ENCODE peak calls at places on chromosomes 16 and 17, in ten cellular contexts. N is endothelial cell of umbilical vein, U is uterus, R is H54, C is sigmoid colon, P is gastrocnemius medialis, K is A549, O is erythroblast, B is stomach, S is tibial nerve. L is an unnamed sample.

GRCh38 chr17:69415431-69415830 is 934 bp downstream of the MAP2K6 start:
- DNase-seq in N (no peak), U (no peak), R (no peak), C (no peak), P (no peak), K (no peak), O (no peak), B (no peak), S (no peak), L (no peak)

GRCh38 chr17:13874817-13875216 is 194.5 kb upstream of the COX10 start:
- DNase-seq in N (no peak), U (no peak), R (no peak), C (no peak), P (no peak), K (no peak), O (no peak), B (no peak), S (no peak), L (no peak)

GRCh38 chr17:32877164-32877764 is 340 bp upstream of the MYO1D start:
- DNase-seq in N (peak), U (peak), R (peak), C (peak), P (peak), K (peak), O (peak), B (peak), S (peak), L (peak)

GRCh38 chr17:64694207-64694606 is 32.1 kb upstream of the SMURF2 start:
- DNase-seq in N (peak), U (no peak), R (no peak), C (no peak), P (peak), K (peak), O (peak), B (peak), S (no peak), L (peak)

GRCh38 chr17:64580384-64581307 is 73.9 kb downstream of the CEP95 start:
- DNase-seq in N (no peak), U (no peak), R (no peak), C (no peak), P (no peak), K (no peak), O (no peak), B (no peak), S (no peak), L (no peak)

GRCh38 chr17:33112763-33113162 is 121.1 kb downstream of the SPACA3 start:
- DNase-seq in N (no peak), U (no peak), R (no peak), C (no peak), P (no peak), K (peak), O (no peak), B (no peak), S (no peak), L (no peak)

GRCh38 chr16:4463522-4464163 is 10.8 kb downstream of the NMRAL1 start:
- DNase-seq in N (no peak), U (no peak), R (peak), C (no peak), P (no peak), K (no peak), O (no peak), B (no peak), S (no peak), L (no peak)

GRCh38 chr16:88857728-88858339 is 907 bp downstream of the TRAPPC2L start:
- DNase-seq in N (peak), U (peak), R (peak), C (peak), P (no peak), K (peak), O (peak), B (peak), S (peak), L (peak)

GRCh38 chr17:45247429-45248131 is 14.3 kb downstream of the SPATA32 start:
- DNase-seq in N (peak), U (peak), R (peak), C (peak), P (peak), K (peak), O (peak), B (peak), S (peak), L (peak)
- TF ChIP-seq POLR2A in N (peak), U (no peak), R (peak), C (no peak), P (peak), K (peak), O (peak), B (no peak), S (no peak), L (peak)

DNA sequence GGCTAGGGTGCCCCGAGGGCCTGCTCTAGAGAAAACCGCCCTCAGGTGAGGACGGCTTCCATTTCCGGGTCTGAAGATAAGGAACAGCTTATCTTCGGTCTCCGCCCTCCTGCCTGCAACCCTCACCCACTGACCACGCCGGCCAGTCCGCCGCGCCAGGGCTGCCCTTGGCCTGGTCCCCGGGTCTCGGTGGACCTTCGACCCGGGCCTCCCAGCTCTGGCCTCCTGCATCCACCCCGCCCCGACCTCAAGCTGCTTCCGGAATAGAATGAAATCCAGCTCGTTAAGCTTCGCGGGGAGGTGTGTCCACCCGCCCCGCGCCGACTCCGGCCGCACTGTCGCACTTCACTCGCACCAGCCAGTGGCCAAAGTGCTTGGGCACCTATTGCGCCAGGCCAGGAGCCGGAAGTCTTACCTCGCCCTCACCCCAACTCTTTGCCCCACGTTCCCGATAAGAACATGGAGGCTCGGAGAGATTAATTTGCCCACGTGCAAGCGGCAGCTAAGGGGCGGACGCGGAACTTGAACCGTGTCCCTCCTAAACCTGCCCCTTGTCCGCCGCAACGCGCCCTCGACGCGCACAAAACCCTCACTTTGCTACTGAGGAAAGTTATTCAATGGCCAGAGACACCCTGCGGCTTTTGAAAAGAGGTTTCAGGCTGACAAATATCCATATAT is 742 bp upstream of the MMP15 start:
- DNase-seq in N (no peak), U (no peak), R (no peak), C (no peak), P (no peak), K (peak), O (peak), B (peak), S (no peak), L (peak)
- TF ChIP-seq POLR2A in N (no peak), U (no peak), R (no peak), C (no peak), P (no peak), K (no peak), O (no peak), B (no peak), S (no peak), L (peak)

GRCh38 chr17:58530655-58531054 is 16.2 kb upstream of the MTMR4 start:
- DNase-seq in N (no peak), U (no peak), R (no peak), C (no peak), P (no peak), K (no peak), O (no peak), B (no peak), S (no peak), L (no peak)
- TF ChIP-seq POLR2A in N (no peak), U (no peak), R (no peak), C (no peak), P (no peak), K (no peak), O (no peak), B (no peak), S (no peak), L (no peak)

GRCh38 chr17:12429125-12429524 is 236.6 kb upstream of the MYOCD start:
- DNase-seq in N (no peak), U (no peak), R (no peak), C (no peak), P (no peak), K (no peak), O (no peak), B (no peak), S (no peak), L (no peak)

GRCh38 chr17:12431188-12431587 is 234.5 kb upstream of the MYOCD start:
- DNase-seq in N (no peak), U (no peak), R (no peak), C (no peak), P (no peak), K (no peak), O (no peak), B (no peak), S (no peak), L (no peak)
- TF ChIP-seq POLR2A in N (no peak), U (no peak), R (no peak), C (no peak), P (no peak), K (no peak), O (no peak), B (no peak), S (no peak), L (no peak)